ENCODE peak calls at places on chromosomes 16 and 17, in ten cellular contexts. I, Z, H, G, Y, C, N, J, W and X are unnamed samples.
A peak's percentile ranks its signal among the peaks of the same experiment; 100 is the strongest.

GRCh38 chr17:32496348-32497078 is 9.7 kb downstream of the CDK5R1 start:
- DNase-seq in I (peak; percentile 68), Z (no peak), H (no peak), G (no peak), Y (no peak), C (no peak), N (no peak), J (no peak), W (no peak), X (peak; percentile 74)

GRCh38 chr16:87864331-87864989 is 4.8 kb downstream of the SLC7A5 start:
- DNase-seq in I (peak; percentile 55), Z (no peak), H (no peak), G (no peak), Y (no peak), C (no peak), N (no peak), J (no peak), W (no peak), X (no peak)

GRCh38 chr17:45282683-45283644 is 21.1 kb upstream of the SPATA32 start:
- DNase-seq in I (peak; percentile 88), Z (no peak), H (no peak), G (no peak), Y (no peak), C (no peak), N (no peak), J (peak; percentile 58), W (no peak), X (no peak)

GRCh38 chr17:32099686-32100085 is 42.6 kb upstream of the RHOT1 start:
- DNase-seq in I (no peak), Z (no peak), H (no peak), G (no peak), Y (no peak), C (no peak), N (no peak), J (no peak), W (no peak), X (no peak)

GRCh38 chr17:19017804-19018599 is 13.4 kb upstream of the FAM83G start:
- DNase-seq in I (no peak), Z (no peak), H (no peak), G (no peak), Y (no peak), C (no peak), N (no peak), J (no peak), W (no peak), X (no peak)

GRCh38 chr16:12643034-12643455 is 160.6 kb downstream of the CPPED1 start:
- DNase-seq in I (no peak), Z (no peak), H (no peak), G (no peak), Y (no peak), C (no peak), N (no peak), J (no peak), W (no peak), X (no peak)

GRCh38 chr16:87334611-87335305 is 17.6 kb upstream of the C16orf95 start:
- DNase-seq in I (no peak), Z (no peak), H (no peak), G (no peak), Y (no peak), C (no peak), N (no peak), J (no peak), W (no peak), X (no peak)

GRCh38 chr17:12231027-12231682 is 210.5 kb downstream of the MAP2K4 start:
- DNase-seq in I (peak; percentile 75), Z (no peak), H (peak; percentile 69), G (no peak), Y (no peak), C (no peak), N (no peak), J (no peak), W (no peak), X (no peak)

GRCh38 chr17:61458000-61458399 is 5.8 kb downstream of the TBX4 start:
- DNase-seq in I (no peak), Z (no peak), H (no peak), G (no peak), Y (no peak), C (no peak), N (no peak), J (peak; percentile 29), W (no peak), X (peak; percentile 10)

GRCh38 chr17:61458491-61459433 is 6.5 kb downstream of the TBX4 start:
- DNase-seq in I (no peak), Z (no peak), H (no peak), G (no peak), Y (no peak), C (no peak), N (no peak), J (peak; percentile 40), W (no peak), X (peak; percentile 12)

GRCh38 chr17:61456688-61457225 is 4.5 kb downstream of the TBX4 start:
- DNase-seq in I (no peak), Z (no peak), H (no peak), G (no peak), Y (no peak), C (no peak), N (no peak), J (peak; percentile 68), W (no peak), X (no peak)

GRCh38 chr17:61455754-61456681 is 3.8 kb downstream of the TBX4 start:
- DNase-seq in I (no peak), Z (no peak), H (no peak), G (no peak), Y (no peak), C (no peak), N (no peak), J (no peak), W (no peak), X (no peak)

DNA sequence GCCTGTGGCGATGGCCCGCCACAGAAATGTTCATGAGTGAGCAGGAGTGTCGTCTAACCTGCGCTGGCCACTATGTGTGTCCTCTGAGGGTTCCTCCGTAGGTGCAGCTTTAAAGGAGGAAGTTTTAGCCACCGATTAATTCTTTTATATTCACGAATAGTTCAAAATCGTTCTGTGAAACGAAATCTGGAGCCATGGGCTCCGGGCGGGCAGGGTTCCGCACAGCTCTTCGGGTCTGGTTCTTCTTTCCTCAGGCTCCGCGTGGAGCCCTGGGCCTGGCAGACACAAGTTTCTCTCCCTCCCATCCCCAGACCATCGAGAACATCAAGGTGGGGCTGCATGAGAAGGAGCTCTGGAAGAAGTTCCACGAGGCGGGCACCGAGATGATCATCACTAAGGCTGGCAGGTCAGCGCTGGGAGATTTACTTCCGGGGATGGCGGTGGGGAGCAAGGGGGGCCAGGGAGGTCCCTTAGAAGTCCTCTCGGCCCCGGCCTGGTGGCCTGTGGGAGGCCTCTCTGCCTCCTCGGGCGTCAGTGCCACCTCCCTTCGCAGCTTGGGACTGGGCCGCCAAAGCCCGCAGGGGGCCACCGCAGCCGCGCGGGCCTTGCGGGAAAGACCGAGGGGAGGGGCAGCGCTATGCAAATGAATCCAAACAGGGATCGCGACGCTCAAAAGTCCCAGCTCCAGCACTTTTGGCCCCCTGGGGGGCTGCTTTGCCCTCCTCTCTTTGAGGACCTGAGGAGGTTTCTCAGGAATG is 5.2 kb downstream of the TBX4 start:
- DNase-seq in I (no peak), Z (no peak), H (no peak), G (no peak), Y (no peak), C (no peak), N (no peak), J (peak; percentile 64), W (no peak), X (peak; percentile 82)
- H3K4me3 ChIP-seq in I (no peak overlapping the region), Z (peak overlapping the region; percentile 22), H (no peak overlapping the region), G (peak overlapping the region; percentile 3), Y (no peak overlapping the region), C (no peak overlapping the region), N (no peak overlapping the region), J (peak overlapping the region; percentile 35), W (peak overlapping the region; percentile 28), X (no peak overlapping the region)

DNA sequence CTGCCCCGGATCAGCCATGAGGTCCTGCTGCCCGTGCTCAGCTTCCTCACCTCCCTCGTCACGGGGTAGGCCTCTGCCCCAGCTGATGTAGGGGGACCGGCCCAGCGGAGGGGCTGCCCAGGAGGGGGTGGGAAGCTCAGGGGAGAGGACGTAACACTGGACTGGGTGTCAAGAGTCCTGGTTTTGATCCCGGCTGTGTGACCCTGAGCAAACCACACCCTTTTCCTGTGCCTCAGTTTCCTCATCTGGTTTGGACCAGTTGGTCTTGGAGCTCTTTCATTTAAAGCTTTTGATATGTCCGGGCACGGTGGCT is 6.6 kb downstream of the WDR81 start:
- DNase-seq in I (no peak), Z (no peak), H (no peak), G (no peak), Y (no peak), C (no peak), N (no peak), J (no peak), W (no peak), X (no peak)
- TF ChIP-seq POLR2A in I (no peak), Z (no peak), H (no peak), G (no peak), Y (peak; percentile 13), C (no peak), N (no peak), J (no peak), W (no peak), X (no peak)

GRCh38 chr16:71775949-71776348 is 32.7 kb downstream of the AP1G1 start:
- DNase-seq in I (no peak), Z (no peak), H (no peak), G (no peak), Y (no peak), C (no peak), N (peak; percentile 15), J (no peak), W (no peak), X (no peak)
- H3K4me3 ChIP-seq in I (no peak overlapping the region), Z (no peak overlapping the region), H (no peak overlapping the region), G (no peak overlapping the region), Y (no peak overlapping the region), C (no peak overlapping the region), N (no peak overlapping the region), J (no peak overlapping the region), W (no peak overlapping the region), X (no peak overlapping the region)

GRCh38 chr17:75703591-75703990 is 17.7 kb upstream of the ITGB4 start:
- DNase-seq in I (no peak), Z (no peak), H (no peak), G (no peak), Y (no peak), C (no peak), N (no peak), J (no peak), W (no peak), X (no peak)

GRCh38 chr17:75703191-75703590 is 18.1 kb upstream of the ITGB4 start:
- DNase-seq in I (no peak), Z (no peak), H (no peak), G (no peak), Y (no peak), C (no peak), N (no peak), J (no peak), W (no peak), X (no peak)

GRCh38 chr17:75706042-75706728 is 15.1 kb upstream of the ITGB4 start:
- DNase-seq in I (no peak), Z (no peak), H (no peak), G (no peak), Y (no peak), C (no peak), N (no peak), J (no peak), W (no peak), X (no peak)

GRCh38 chr17:75704963-75705875 is 16.0 kb upstream of the ITGB4 start:
- DNase-seq in I (no peak), Z (no peak), H (no peak), G (no peak), Y (no peak), C (no peak), N (no peak), J (no peak), W (no peak), X (no peak)

GRCh38 chr17:75707096-75707720 is 14.1 kb upstream of the ITGB4 start:
- DNase-seq in I (no peak), Z (no peak), H (no peak), G (no peak), Y (no peak), C (peak; percentile 94), N (no peak), J (no peak), W (peak; percentile 73), X (no peak)
- TF ChIP-seq POLR2A in I (no peak), Z (no peak), H (no peak), G (no peak), Y (no peak), C (no peak), N (no peak), J (no peak), W (no peak), X (no peak)